ENCODE peak calls at places on chromosome 12, in four cellular contexts. G is GM23248; H is Jurkat, Clone E6-1; K is AG04450. Z is an unnamed sample.
A peak's percentile ranks its signal among the peaks of the same experiment; 100 is the strongest.

GRCh38 chr12:47133981-47134380 is 54.2 kb upstream of the AMIGO2 start:
- DNase-seq in K (no peak), G (peak; percentile 8), H (no peak), Z (no peak)

GRCh38 chr12:48717252-48717695 is 767 bp upstream of the CCNT1 start:
- DNase-seq in K (no peak), G (peak; percentile 38), H (peak; percentile 8), Z (no peak)

GRCh38 chr12:64753427-64753826 is 5.8 kb downstream of the GNS start:
- DNase-seq in K (no peak), H (no peak), G (no peak), Z (no peak)

GRCh38 chr12:49693931-49694439 is 13.2 kb downstream of the FMNL3 start:
- DNase-seq in K (no peak), G (peak; percentile 60), H (no peak), Z (no peak)

GRCh38 chr12:107436836-107437235 is 248.8 kb upstream of the PWP1 start:
- DNase-seq in G (no peak), K (no peak), H (no peak), Z (no peak)

GRCh38 chr12:120367252-120367923 is 1.6 kb downstream of the MSI1 start:
- DNase-seq in H (no peak), G (peak; percentile 31), K (no peak), Z (no peak)

GRCh38 chr12:108379761-108380160 is 40.6 kb upstream of the CMKLR1 start:
- DNase-seq in K (no peak), H (no peak), G (no peak), Z (no peak)

GRCh38 chr12:12349711-12350665 is at the start of gene MANSC1:
- DNase-seq in G (peak; percentile 62), K (no peak), H (peak; percentile 76), Z (peak; percentile 45)

GRCh38 chr12:18837025-18837424 is 99.1 kb downstream of the CAPZA3 start:
- DNase-seq in G (peak; percentile 53), K (no peak), H (no peak), Z (no peak)

GRCh38 chr12:71865166-71865713 is 25.7 kb downstream of the TBC1D15 start:
- DNase-seq in G (peak; percentile 99), H (no peak), K (peak; percentile 70), Z (no peak)

GRCh38 chr12:106767206-106767605 is 7.3 kb upstream of the RIC8B start:
- DNase-seq in H (no peak), K (no peak), G (no peak), Z (no peak)

GRCh38 chr12:108564724-108565123 is 2.3 kb downstream of the ISCU start:
- DNase-seq in K (no peak), H (no peak), G (no peak), Z (no peak)

GRCh38 chr12:79317184-79317847 is 373.4 kb downstream of the PAWR start:
- DNase-seq in K (no peak), H (no peak), G (no peak), Z (no peak)

GRCh38 chr12:38159092-38159551 is 157.5 kb upstream of the ALG10B start:
- DNase-seq in K (no peak), H (peak; percentile 33), G (no peak), Z (no peak)

GRCh38 chr12:65430571-65431306 is 152.3 kb downstream of the MSRB3 start:
- DNase-seq in K (no peak), G (peak; percentile 68), H (no peak), Z (no peak)

GRCh38 chr12:104519190-104519857 is 62.6 kb downstream of the CHST11 start:
- DNase-seq in G (no peak), H (peak; percentile 81), K (no peak), Z (peak; percentile 55)

GRCh38 chr12:84912191-84913142 is at the start of gene SLC6A15:
- DNase-seq in K (no peak), H (no peak), G (peak; percentile 93), Z (no peak)

GRCh38 chr12:11482955-11483354 is 87.6 kb upstream of the PRB2 start:
- DNase-seq in K (no peak), G (peak; percentile 41), H (no peak), Z (no peak)

GRCh38 chr12:65720739-65721138 is 103.5 kb upstream of the HMGA2 start:
- DNase-seq in K (no peak), H (no peak), G (peak; percentile 11), Z (no peak)

GRCh38 chr12:46956451-46957035 is 122.9 kb upstream of the PCED1B start:
- DNase-seq in G (no peak), H (no peak), K (no peak), Z (no peak)

GRCh38 chr12:29616664-29617409 is 119.4 kb upstream of the OVCH1 start:
- DNase-seq in H (no peak), K (no peak), G (peak; percentile 93), Z (no peak)

GRCh38 chr12:114400925-114401324 is 5.0 kb downstream of the TBX5 start:
- DNase-seq in G (peak; percentile 95), H (no peak), K (peak; percentile 79), Z (no peak)

GRCh38 chr12:114401346-114402320 is 4.3 kb downstream of the TBX5 start:
- DNase-seq in K (no peak), G (peak; percentile 69), H (no peak), Z (no peak)

GRCh38 chr12:114397978-114398881 is 7.7 kb downstream of the TBX5 start:
- DNase-seq in H (no peak), G (no peak), K (no peak), Z (no peak)

GRCh38 chr12:114400395-114400794 is 5.5 kb downstream of the TBX5 start:
- DNase-seq in K (no peak), H (no peak), G (peak; percentile 73), Z (no peak)

GRCh38 chr12:114399664-114400211 is 6.2 kb downstream of the TBX5 start:
- DNase-seq in G (peak; percentile 77), K (peak; percentile 74), H (no peak), Z (no peak)
- H3K4me3 ChIP-seq in G (peak overlapping the region; percentile 91), K (peak overlapping the region; percentile 83), H (no peak overlapping the region), Z (no peak overlapping the region)

GRCh38 chr12:39440781-39441180 is 2.1 kb downstream of the KIF21A start:
- DNase-seq in K (no peak), H (no peak), G (no peak), Z (no peak)
- H3K4me3 ChIP-seq in K (no peak overlapping the region), H (no peak overlapping the region), G (no peak overlapping the region), Z (no peak overlapping the region)

GRCh38 chr12:14695685-14696084 is 714 bp downstream of the GUCY2C start:
- DNase-seq in K (no peak), H (no peak), G (no peak), Z (no peak)
- H3K4me3 ChIP-seq in K (no peak overlapping the region), H (no peak overlapping the region), G (no peak overlapping the region), Z (no peak overlapping the region)

GRCh38 chr12:113134521-113134951 is 1.0 kb downstream of the RASAL1 start:
- DNase-seq in H (no peak), G (no peak), K (no peak), Z (no peak)
- H3K4me3 ChIP-seq in H (peak overlapping the region; percentile 58), G (no peak overlapping the region), K (no peak overlapping the region), Z (no peak overlapping the region)

GRCh38 chr12:509494-509893 is 49.8 kb downstream of the B4GALNT3 start:
- DNase-seq in G (peak; percentile 40), H (no peak), K (no peak), Z (no peak)
- H3K4me3 ChIP-seq in G (no peak overlapping the region), H (no peak overlapping the region), K (no peak overlapping the region), Z (no peak overlapping the region)

DNA sequence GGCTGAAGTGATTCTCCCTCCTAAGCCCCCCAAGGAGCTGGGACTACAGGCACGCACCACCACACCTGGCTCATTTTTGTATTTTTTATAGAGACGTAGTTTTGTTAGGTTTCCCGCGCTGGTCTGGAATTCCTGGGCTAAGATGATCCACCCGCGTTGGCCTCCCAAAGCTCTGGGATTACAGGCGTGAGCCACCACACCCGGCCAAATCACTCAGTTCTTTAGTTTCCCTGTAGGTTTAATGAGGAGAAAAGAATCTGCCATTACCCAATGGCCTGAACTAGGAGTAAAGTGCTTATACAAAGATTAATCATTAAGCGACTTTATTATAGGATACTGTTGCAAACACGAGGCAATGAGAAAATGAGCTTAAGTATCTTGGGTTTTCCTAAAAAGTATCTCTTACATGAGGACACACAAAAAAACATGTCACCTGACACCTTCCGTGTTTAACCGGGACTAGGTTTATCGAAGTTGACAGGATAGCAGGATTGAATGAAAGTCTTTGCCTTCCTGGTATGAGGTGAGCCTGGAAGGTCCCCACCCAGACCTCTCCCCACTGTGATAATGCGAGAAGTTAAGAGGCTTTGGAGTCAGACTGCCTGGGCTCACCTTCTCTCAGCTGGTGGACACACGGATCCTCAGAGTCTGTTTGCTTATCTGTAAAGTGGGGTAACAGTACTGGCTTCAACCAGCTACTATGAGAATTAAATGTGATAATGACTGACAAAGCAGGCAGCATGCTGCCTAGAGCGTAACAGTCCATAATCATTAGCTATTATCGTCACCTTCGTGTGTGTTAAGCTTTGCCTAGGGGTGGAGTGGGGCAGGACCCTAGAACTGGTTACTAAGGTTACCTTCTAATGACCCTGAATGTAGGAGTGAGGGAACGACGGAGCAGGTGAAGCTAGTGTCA is 133.6 kb upstream of the KRAS start:
- DNase-seq in G (no peak), H (no peak), K (no peak), Z (no peak)
- H3K4me3 ChIP-seq in G (peak overlapping the region; percentile 81), H (no peak overlapping the region), K (peak overlapping the region; percentile 82), Z (peak overlapping the region; percentile 70)

DNA sequence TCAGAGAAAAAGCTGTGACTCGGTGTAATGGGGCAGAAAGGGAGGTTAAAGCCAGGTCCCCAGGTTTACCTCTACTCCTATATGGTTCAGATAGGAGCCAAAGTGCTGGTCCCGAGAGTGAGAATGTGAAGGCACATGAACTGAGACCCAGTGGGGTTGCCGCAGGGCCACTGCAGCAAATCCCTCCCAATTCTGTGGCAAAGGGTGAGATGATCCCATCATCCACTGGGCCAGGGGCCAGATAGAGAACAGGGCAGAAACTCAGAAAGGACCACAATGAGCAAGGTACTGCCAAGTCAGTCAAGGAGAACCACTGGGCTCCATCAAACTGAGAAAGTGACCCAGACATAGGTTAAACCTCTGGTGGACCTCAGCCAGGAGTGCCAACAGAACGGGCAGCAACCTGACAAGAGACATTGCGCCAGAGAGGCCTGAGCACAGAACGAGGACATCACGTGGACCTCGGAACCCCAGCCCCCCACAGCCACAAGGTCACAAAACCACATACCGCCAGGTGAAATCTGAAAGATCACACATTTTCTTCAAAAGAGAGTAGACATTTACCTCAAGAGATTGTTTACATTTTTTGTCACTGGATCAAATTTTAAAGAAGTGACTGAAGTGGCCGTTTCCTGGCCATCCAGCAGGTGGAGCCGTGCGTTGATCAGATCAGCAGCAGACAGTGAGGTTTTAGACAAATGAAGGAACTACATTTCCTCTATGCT is 20.5 kb upstream of the ITPR2 start:
- DNase-seq in H (peak; percentile 79), G (peak; percentile 79), K (no peak), Z (peak; percentile 45)
- H3K4me3 ChIP-seq in H (no peak overlapping the region), G (no peak overlapping the region), K (no peak overlapping the region), Z (no peak overlapping the region)

DNA sequence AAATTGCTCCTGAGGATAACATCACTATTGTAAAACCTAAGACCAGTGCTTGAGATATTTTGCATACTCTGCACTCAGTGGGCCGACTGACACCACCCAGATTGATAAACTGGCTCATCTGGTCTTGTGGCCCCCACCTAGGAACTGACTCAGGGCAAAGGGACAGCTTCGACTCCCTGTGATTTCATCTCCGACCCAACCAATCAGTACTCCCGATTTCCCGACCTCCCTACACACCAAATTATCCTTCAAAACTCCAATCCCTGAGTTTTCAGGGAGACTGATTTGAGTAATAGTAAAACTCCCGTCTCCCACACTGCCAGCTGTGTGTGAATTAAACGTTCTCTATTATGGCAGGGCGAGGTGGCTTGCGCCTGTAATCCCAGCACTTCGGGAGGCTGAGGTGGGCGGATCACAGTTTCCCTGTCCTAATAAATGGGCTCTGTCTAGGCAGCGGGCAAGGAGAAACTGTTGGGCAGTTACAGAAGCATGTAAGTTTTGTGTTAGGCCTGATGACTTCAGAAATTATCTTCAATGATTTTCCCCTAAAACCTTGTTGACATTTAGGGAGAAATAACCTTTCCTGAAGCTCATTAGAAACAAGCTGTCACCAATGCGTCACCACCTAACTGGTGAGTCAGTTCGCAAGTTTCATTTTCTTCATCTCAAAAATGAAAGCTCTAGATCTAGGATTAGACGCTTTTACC is 5.3 kb upstream of the UBC start:
- DNase-seq in G (peak; percentile 81), K (no peak), H (no peak), Z (peak; percentile 85)
- H3K4me3 ChIP-seq in G (peak overlapping the region; percentile 36), K (no peak overlapping the region), H (no peak overlapping the region), Z (peak overlapping the region; percentile 99)

Z was measured in CD4-positive, CD25-positive, alpha-beta regulatory T cell.